ENCODE peak calls at places on chromosome 17, in four cellular contexts. One of them, this sample, is unnamed.
A peak's percentile ranks its signal among the peaks of the same experiment; 100 is the strongest.

GRCh38 chr17:35709874-35710273 is 21.6 kb upstream of the RASL10B start:
- DNase-seq in omental fat pad: no peak
- DNase-seq in AG10803: peak; percentile 79
- DNase-seq in cardiac muscle cell: peak; percentile 56
- DNase-seq in this sample: peak; percentile 45

GRCh38 chr17:79678856-79679255 is 51.9 kb upstream of the ENPP7 start:
- DNase-seq in omental fat pad: no peak
- DNase-seq in AG10803: no peak
- DNase-seq in cardiac muscle cell: no peak
- DNase-seq in this sample: no peak

GRCh38 chr17:40480501-40481003 is 20.9 kb downstream of the TNS4 start:
- DNase-seq in omental fat pad: no peak
- DNase-seq in AG10803: peak; percentile 78
- DNase-seq in cardiac muscle cell: no peak
- DNase-seq in this sample: peak; percentile 59

GRCh38 chr17:38729886-38730525 is at the start of gene CISD3:
- DNase-seq in omental fat pad: no peak
- DNase-seq in AG10803: peak; percentile 83
- DNase-seq in cardiac muscle cell: peak; percentile 90
- DNase-seq in this sample: peak; percentile 89

GRCh38 chr17:58991718-58992331 is 114.9 kb downstream of the TRIM37 start:
- DNase-seq in omental fat pad: no peak
- DNase-seq in AG10803: peak; percentile 86
- DNase-seq in cardiac muscle cell: peak; percentile 11
- DNase-seq in this sample: peak; percentile 92

GRCh38 chr17:49521521-49522185 is 26.6 kb downstream of the NGFR start:
- DNase-seq in omental fat pad: no peak
- DNase-seq in AG10803: no peak
- DNase-seq in cardiac muscle cell: peak; percentile 51
- DNase-seq in this sample: peak; percentile 16

GRCh38 chr17:80221401-80221800 is 1.2 kb downstream of the SLC26A11 start:
- DNase-seq in omental fat pad: no peak
- DNase-seq in AG10803: no peak
- DNase-seq in cardiac muscle cell: no peak
- DNase-seq in this sample: no peak

GRCh38 chr17:47918003-47918402 is 22.0 kb downstream of the SP2 start:
- DNase-seq in omental fat pad: no peak
- DNase-seq in AG10803: no peak
- DNase-seq in cardiac muscle cell: no peak
- DNase-seq in this sample: no peak

GRCh38 chr17:67503184-67503583 is 126.1 kb downstream of the PITPNC1 start:
- DNase-seq in omental fat pad: no peak
- DNase-seq in AG10803: no peak
- DNase-seq in cardiac muscle cell: no peak
- DNase-seq in this sample: peak; percentile 21

This sample was measured in EH.